ENCODE peak calls at places on chromosomes 2 and 18, in five cellular contexts. J is CD8-positive, alpha-beta memory T cell; Q is K562; E is sigmoid colon; V is cardiac muscle cell. G is an unnamed sample. For H3K27me3 and H3K4me1, the result is how much of the 10 kb centered on the place peaks cover.

GRCh38 chr2:25587361-25587760 is 86.0 kb downstream of the DTNB start:
- DNase-seq in J (no peak), Q (no peak), E (no peak), V (no peak), G (no peak)

GRCh38 chr2:174589334-174589733 is 8.3 kb downstream of the WIPF1 start:
- DNase-seq in J (no peak), Q (no peak), E (no peak), V (no peak), G (no peak)

GRCh38 chr2:134714228-134714627 is 4.6 kb downstream of the TMEM163 start:
- DNase-seq in J (no peak), Q (no peak), E (no peak), V (no peak), G (no peak)

GRCh38 chr2:235027558-235028214 is 75.9 kb downstream of the SH3BP4 start:
- DNase-seq in J (no peak), Q (no peak), E (peak), V (no peak), G (peak)

GRCh38 chr2:232335859-232336215 is 42.7 kb upstream of the ALPP start:
- DNase-seq in J (no peak), Q (no peak), E (peak), V (no peak), G (no peak)

GRCh38 chr2:188481474-188481873 is 189.8 kb downstream of the GULP1 start:
- DNase-seq in J (no peak), Q (no peak), E (no peak), V (no peak), G (no peak)

GRCh38 chr2:12299431-12299830 is 417.3 kb upstream of the TRIB2 start:
- DNase-seq in J (no peak), Q (no peak), E (no peak), V (no peak), G (no peak)

GRCh38 chr18:77700051-77700450 is 450.4 kb downstream of the GALR1 start:
- DNase-seq in J (no peak), Q (no peak), E (no peak), V (no peak), G (no peak)

GRCh38 chr2:1981850-1982249 is 237.5 kb upstream of the PXDN start:
- DNase-seq in J (no peak), Q (no peak), E (no peak), V (no peak), G (no peak)

GRCh38 chr18:39839782-39840181 is 2115.3 kb upstream of the PIK3C3 start:
- DNase-seq in J (no peak), Q (no peak), E (no peak), V (no peak), G (no peak)

GRCh38 chr18:45549296-45549695 is 66.0 kb upstream of the SLC14A2 start:
- DNase-seq in J (no peak), Q (no peak), E (no peak), V (no peak), G (no peak)

GRCh38 chr2:67318014-67318413 is 79.1 kb upstream of the ETAA1 start:
- DNase-seq in J (no peak), Q (no peak), E (no peak), V (no peak), G (no peak)

GRCh38 chr2:105545731-105546622 is 147.1 kb upstream of the FHL2 start:
- DNase-seq in J (peak), Q (peak), E (no peak), V (peak), G (peak)

GRCh38 chr2:43270930-43271615 is 44.7 kb upstream of the ZFP36L2 start:
- DNase-seq in J (no peak), Q (peak), E (no peak), V (no peak), G (no peak)

GRCh38 chr2:357811-358210 is 69.9 kb upstream of the ALKAL2 start:
- DNase-seq in J (no peak), Q (no peak), E (no peak), V (no peak), G (no peak)

GRCh38 chr2:119488245-119489182 is 35.8 kb downstream of the SCTR start:
- DNase-seq in J (no peak), Q (no peak), E (no peak), V (no peak), G (no peak)

GRCh38 chr2:226215902-226216503 is 583.6 kb downstream of the IRS1 start:
- DNase-seq in J (peak), Q (peak), E (peak), V (peak), G (peak)

GRCh38 chr2:187117483-187117882 is 268.5 kb upstream of the ZSWIM2 start:
- DNase-seq in J (no peak), Q (no peak), E (no peak), V (no peak), G (no peak)

GRCh38 chr2:20744366-20745335 is 77.7 kb downstream of the GDF7 start:
- DNase-seq in J (no peak), Q (no peak), E (no peak), V (no peak), G (no peak)

GRCh38 chr2:104599802-104600510 is 254.0 kb upstream of the POU3F3 start:
- DNase-seq in J (no peak), Q (no peak), E (no peak), V (no peak), G (no peak)

GRCh38 chr2:19474128-19474527 is 115.7 kb upstream of the OSR1 start:
- DNase-seq in J (peak), Q (no peak), E (peak), V (no peak), G (no peak)

GRCh38 chr18:76844742-76845477 is 22.6 kb downstream of the ZNF236 start:
- DNase-seq in J (no peak), Q (no peak), E (no peak), V (no peak), G (no peak)

GRCh38 chr2:142314164-142314563 is 183.3 kb upstream of the LRP1B start:
- DNase-seq in J (no peak), Q (no peak), E (no peak), V (no peak), G (no peak)

GRCh38 chr2:43887176-43887575 is 48.4 kb downstream of the ABCG8 start:
- DNase-seq in J (no peak), Q (no peak), E (no peak), V (no peak), G (no peak)

GRCh38 chr2:216918088-216918680 is 58.3 kb upstream of the TNP1 start:
- DNase-seq in J (no peak), Q (no peak), E (no peak), V (no peak), G (peak)

GRCh38 chr18:23619388-23619873 is 33.1 kb upstream of the NPC1 start:
- DNase-seq in J (no peak), Q (no peak), E (no peak), V (peak), G (no peak)

GRCh38 chr2:13035866-13036265 is 319.1 kb downstream of the TRIB2 start:
- DNase-seq in J (no peak), Q (no peak), E (no peak), V (no peak), G (no peak)

GRCh38 chr2:44960871-44961270 is 19.4 kb downstream of the SIX3 start:
- DNase-seq in J (no peak), Q (no peak), E (no peak), V (no peak), G (no peak)

GRCh38 chr18:50469380-50469781 is 90.5 kb upstream of the MAPK4 start:
- DNase-seq in J (no peak), Q (no peak), E (no peak), V (no peak), G (no peak)

GRCh38 chr2:237669129-237669627 is 41.8 kb downstream of the LRRFIP1 start:
- DNase-seq in J (no peak), Q (no peak), E (no peak), V (no peak), G (no peak)

GRCh38 chr2:42770288-42771131 is 6.6 kb upstream of the OXER1 start:
- DNase-seq in J (no peak), Q (peak), E (peak), V (peak), G (peak)

GRCh38 chr2:196985524-196986183 is 59.1 kb upstream of the PGAP1 start:
- DNase-seq in J (no peak), Q (no peak), E (no peak), V (no peak), G (no peak)

DNA sequence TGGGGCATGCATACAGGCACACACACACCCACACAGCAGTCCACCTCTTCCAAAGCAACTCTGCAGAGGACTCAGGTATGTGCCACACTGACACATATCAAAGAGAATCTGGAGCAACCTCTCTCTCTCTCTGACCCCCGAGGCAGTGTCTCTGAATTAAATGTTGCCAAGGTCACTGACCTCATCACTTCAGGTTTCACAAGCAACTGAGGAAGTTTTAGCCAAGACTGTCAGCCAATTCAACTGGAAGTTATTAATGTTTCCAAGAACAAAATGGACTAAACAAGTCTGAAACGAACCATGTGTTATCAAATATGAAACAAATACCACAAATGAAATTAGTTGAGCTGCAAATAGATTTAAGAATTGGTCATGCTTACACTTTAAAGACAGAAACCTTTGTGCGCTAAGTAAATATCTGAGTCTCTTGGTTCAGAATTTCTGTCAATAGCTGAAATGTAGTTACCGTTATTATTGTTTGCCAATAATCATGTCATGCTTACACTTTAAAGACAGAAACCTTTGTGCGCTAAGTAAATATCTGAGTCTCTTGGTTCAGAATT is 86.1 kb downstream of the SLC25A12 start:
- DNase-seq in J (no peak), Q (no peak), E (no peak), V (no peak), G (no peak)
- H3K4me3 ChIP-seq in J (no peak), Q (no peak), E (no peak), V (no peak), G (no peak)

GRCh38 chr2:172114579-172114978 is 11.9 kb upstream of the DLX2 start:
- DNase-seq in J (no peak), Q (no peak), E (no peak), V (no peak), G (no peak)

GRCh38 chr2:172109256-172109655 is 6.6 kb upstream of the DLX2 start:
- DNase-seq in J (no peak), Q (no peak), E (no peak), V (no peak), G (no peak)

GRCh38 chr2:172116107-172116506 is 13.4 kb upstream of the DLX2 start:
- DNase-seq in J (no peak), Q (no peak), E (no peak), V (no peak), G (no peak)

GRCh38 chr2:172109670-172110421 is 7.1 kb upstream of the DLX2 start:
- DNase-seq in J (no peak), Q (no peak), E (no peak), V (no peak), G (no peak)

GRCh38 chr2:172113617-172114016 is 10.9 kb upstream of the DLX2 start:
- DNase-seq in J (no peak), Q (peak), E (no peak), V (no peak), G (no peak)
- H3K27me3 ChIP-seq in J (under half), Q (under half), E (under half), V (under half), G (under half)

DNA sequence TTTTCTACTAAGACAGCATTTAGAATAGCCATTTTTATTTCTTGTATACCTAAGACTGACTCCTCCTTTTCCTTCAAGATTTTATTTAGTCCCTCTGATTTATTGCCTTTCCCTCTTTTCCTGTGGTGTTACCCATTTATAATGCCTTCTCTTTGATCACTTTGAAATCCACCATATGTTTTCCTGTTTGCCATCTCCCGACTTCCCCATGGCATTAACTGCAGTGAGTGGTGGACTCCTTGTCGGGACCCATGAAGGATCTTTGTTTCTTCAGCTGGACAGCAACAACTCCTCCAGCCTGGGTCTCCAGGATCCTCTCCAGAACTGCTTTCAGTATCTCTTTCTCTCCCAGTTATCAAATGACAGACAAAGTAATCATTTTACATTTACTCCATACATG is 160.8 kb downstream of the CSRNP3 start:
- DNase-seq in J (no peak), Q (no peak), E (no peak), V (no peak), G (no peak)
- H3K4me1 ChIP-seq in J (under half), Q (under half), E (under half), V (under half), G (under half)

DNA sequence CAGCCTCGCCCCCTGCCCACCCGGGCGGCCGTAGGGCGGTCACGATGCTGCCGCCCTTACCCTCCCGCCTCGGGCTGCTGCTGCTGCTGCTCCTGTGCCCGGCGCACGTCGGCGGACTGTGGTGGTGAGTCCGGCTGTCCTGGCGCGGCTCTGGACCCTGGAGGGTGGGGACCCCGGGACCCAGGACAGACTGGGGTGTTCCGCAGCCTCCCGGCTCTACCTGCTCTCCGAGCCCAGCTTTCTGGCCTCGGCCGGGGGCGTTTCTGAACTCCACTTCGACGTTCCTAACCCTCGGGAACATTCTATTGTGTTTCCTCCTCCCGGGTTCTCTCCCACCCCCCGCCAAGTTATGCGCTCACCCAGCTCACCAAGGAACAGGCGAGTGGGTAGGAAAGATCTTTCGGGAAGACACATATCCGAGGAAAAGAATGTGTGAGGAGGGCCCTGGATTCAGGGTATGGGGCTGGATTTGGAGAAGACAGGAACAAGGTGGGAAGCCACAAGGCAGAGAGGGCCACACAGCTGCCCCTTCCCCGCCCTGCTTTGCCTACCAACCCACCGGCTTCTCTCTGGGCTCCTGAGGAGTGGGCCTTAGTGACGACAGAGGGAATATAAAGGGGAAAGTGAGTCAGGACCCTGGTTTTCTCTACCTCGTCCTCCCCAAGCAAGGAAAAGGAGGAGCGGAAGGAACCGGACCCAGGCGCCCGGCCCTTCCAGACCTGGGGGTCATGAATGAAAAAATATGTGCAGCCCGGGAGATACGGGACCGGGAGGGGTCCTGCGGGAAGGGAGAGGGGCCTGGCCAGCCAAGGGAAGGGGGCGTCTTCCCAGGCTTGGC is 608 bp downstream of the WNT6 start:
- DNase-seq in J (no peak), Q (no peak), E (peak), V (no peak), G (no peak)
- H3K4me3 ChIP-seq in J (no peak), Q (no peak), E (peak), V (peak), G (peak)

GRCh38 chr2:241072151-241072550 is 29.9 kb downstream of the MTERF4 start:
- DNase-seq in J (no peak), Q (no peak), E (peak), V (no peak), G (no peak)
- H3K27me3 ChIP-seq in J (under half), Q (half or more), E (under half), V (under half), G (under half)

GRCh38 chr2:109216332-109216731 is 87.3 kb downstream of the SH3RF3 start:
- DNase-seq in J (no peak), Q (no peak), E (no peak), V (no peak), G (no peak)
- H3K4me1 ChIP-seq in J (half or more), Q (under half), E (under half), V (under half), G (under half)